ENCODE peak calls at places on chromosomes 3 and 15, in four cellular contexts. E, K, F and Z are unnamed samples.
A peak's percentile ranks its signal among the peaks of the same experiment; 100 is the strongest.

GRCh38 chr3:149581681-149582349 is 76.0 kb downstream of the WWTR1 start:
- DNase-seq in E (peak; percentile 86), F (no peak), K (no peak), Z (peak; percentile 47)

GRCh38 chr3:74599564-74599963 is 14.9 kb downstream of the CNTN3 start:
- DNase-seq in E (no peak), F (no peak), K (no peak), Z (no peak)

GRCh38 chr15:99452728-99453643 is 112.8 kb upstream of the MEF2A start:
- DNase-seq in K (peak; percentile 83), E (no peak), F (peak; percentile 65), Z (peak; percentile 71)

GRCh38 chr15:97652700-97653167 is 307.8 kb upstream of the ARRDC4 start:
- DNase-seq in E (no peak), K (no peak), F (no peak), Z (no peak)

GRCh38 chr3:105233056-105233455 is 133.7 kb upstream of the ALCAM start:
- DNase-seq in F (no peak), K (no peak), E (no peak), Z (no peak)

GRCh38 chr3:149339931-149340309 is 6.5 kb upstream of the TM4SF18 start:
- DNase-seq in F (no peak), K (peak; percentile 74), E (peak; percentile 98), Z (no peak)

GRCh38 chr15:40969363-40969762 is 16.1 kb downstream of the CHAC1 start:
- DNase-seq in F (no peak), E (no peak), K (no peak), Z (no peak)

GRCh38 chr3:46984591-46985459 is 5.4 kb downstream of the NBEAL2 start:
- DNase-seq in E (no peak), F (no peak), K (no peak), Z (no peak)

GRCh38 chr3:119069725-119070124 is 35.1 kb upstream of the IGSF11 start:
- DNase-seq in E (no peak), K (no peak), F (no peak), Z (no peak)

GRCh38 chr15:38905634-38906033 is 341.0 kb upstream of the RASGRP1 start:
- DNase-seq in E (no peak), K (no peak), F (no peak), Z (no peak)

GRCh38 chr3:10291641-10292040 is 1.1 kb downstream of the GHRL start:
- DNase-seq in E (no peak), K (no peak), F (no peak), Z (no peak)

GRCh38 chr3:32175607-32176197 is 62.8 kb upstream of the CMTM8 start:
- DNase-seq in F (no peak), E (peak; percentile 75), K (peak; percentile 49), Z (no peak)

GRCh38 chr3:32313723-32314473 is 75.4 kb downstream of the CMTM8 start:
- DNase-seq in K (no peak), F (no peak), E (no peak), Z (no peak)

GRCh38 chr3:33001889-33002288 is 50.4 kb downstream of the CCR4 start:
- DNase-seq in E (no peak), F (no peak), K (no peak), Z (no peak)

GRCh38 chr3:134009345-134010000 is 20.3 kb downstream of the SLCO2A1 start:
- DNase-seq in E (no peak), F (no peak), K (no peak), Z (no peak)

GRCh38 chr15:71945012-71945411 is 134.7 kb downstream of the NR2E3 start:
- DNase-seq in F (no peak), E (no peak), K (no peak), Z (no peak)

GRCh38 chr3:150069158-150069536 is 98.5 kb upstream of the PFN2 start:
- DNase-seq in K (no peak), F (no peak), E (no peak), Z (no peak)

GRCh38 chr3:17258823-17259436 is 374.2 kb downstream of the PLCL2 start:
- DNase-seq in F (peak; percentile 14), E (peak; percentile 45), K (no peak), Z (no peak)

GRCh38 chr3:127706785-127707351 is 34.1 kb downstream of the ABTB1 start:
- DNase-seq in F (no peak), K (no peak), E (no peak), Z (no peak)

GRCh38 chr3:105274958-105275357 is 91.8 kb upstream of the ALCAM start:
- DNase-seq in E (peak; percentile 79), F (no peak), K (no peak), Z (no peak)

GRCh38 chr3:52841211-52841980 is 6.6 kb upstream of the MUSTN1 start:
- DNase-seq in K (no peak), E (no peak), F (no peak), Z (no peak)

GRCh38 chr15:31435891-31436628 is 109.4 kb downstream of the KLF13 start:
- DNase-seq in E (no peak), F (no peak), K (no peak), Z (no peak)

GRCh38 chr3:159991591-159991990 is 3.0 kb downstream of the IL12A start:
- DNase-seq in K (no peak), F (no peak), E (no peak), Z (no peak)

GRCh38 chr3:184805351-184806038 is 6.5 kb upstream of the VPS8 start:
- DNase-seq in E (no peak), F (no peak), K (no peak), Z (no peak)

GRCh38 chr15:78077053-78077859 is at the start of gene TBC1D2B:
- DNase-seq in K (peak; percentile 70), F (peak; percentile 77), E (peak; percentile 58), Z (peak; percentile 59)

GRCh38 chr3:42529463-42529862 is 27.0 kb downstream of the VIPR1 start:
- DNase-seq in F (no peak), K (no peak), E (no peak), Z (no peak)

GRCh38 chr3:125684199-125684598 is 88.9 kb upstream of the OSBPL11 start:
- DNase-seq in K (peak; percentile 39), F (no peak), E (peak; percentile 3), Z (no peak)

GRCh38 chr15:70049115-70049514 is 48.6 kb downstream of the TLE3 start:
- DNase-seq in F (no peak), K (no peak), E (no peak), Z (no peak)

GRCh38 chr3:136690611-136691010 is 61.6 kb downstream of the STAG1 start:
- DNase-seq in K (no peak), E (no peak), F (no peak), Z (no peak)

GRCh38 chr3:70620367-70620766 is 307.9 kb upstream of the MDFIC2 start:
- DNase-seq in F (no peak), E (no peak), K (no peak), Z (no peak)

GRCh38 chr3:105584351-105584790 is 217.7 kb downstream of the ALCAM start:
- DNase-seq in F (no peak), K (no peak), E (peak; percentile 5), Z (no peak)

GRCh38 chr3:86938706-86939105 is 52.2 kb downstream of the VGLL3 start:
- DNase-seq in E (no peak), F (no peak), K (no peak), Z (no peak)

DNA sequence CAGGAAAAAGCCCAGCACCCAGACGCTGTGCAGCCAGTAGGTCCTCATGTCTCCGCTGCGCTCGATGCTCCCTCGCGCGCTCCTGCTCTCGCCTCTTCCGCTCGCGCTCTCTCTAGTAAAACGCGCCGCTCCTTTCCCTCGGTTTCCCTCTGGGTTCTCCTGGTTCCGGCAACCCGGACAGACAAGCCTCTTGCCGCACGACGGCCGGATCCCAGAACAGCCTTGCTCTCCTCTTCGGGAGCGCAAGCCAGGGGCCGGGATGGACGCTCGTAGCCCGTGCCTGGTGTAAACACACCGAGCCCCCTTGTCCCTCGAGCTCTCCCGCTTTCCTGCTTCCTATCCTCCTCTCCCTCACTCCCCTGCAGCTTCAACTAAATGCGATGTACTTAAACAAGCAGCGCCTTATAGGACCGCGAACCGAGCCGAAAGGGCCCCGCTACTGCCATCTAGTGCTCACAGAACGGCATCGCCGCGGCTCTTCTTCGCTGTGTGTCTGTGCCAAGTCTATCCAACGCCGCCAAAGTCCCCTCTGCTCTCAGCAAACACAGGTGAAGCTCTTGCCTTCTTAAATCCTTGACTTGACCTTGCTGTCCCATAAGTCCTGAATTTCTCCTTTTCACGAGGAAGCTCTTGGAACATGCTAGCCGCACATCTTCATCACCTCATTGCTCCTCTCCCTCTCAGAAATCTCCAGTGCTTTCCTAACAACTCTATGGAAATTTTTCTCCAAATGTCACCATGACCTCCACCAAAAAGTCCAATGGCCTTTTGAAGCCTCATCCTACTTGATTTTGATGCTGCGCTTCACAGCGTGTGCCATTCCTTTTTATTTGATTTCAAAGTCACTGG is 1037.2 kb downstream of the IGSF11 start:
- DNase-seq in F (peak; percentile 69), E (peak; percentile 83), K (peak; percentile 75), Z (peak; percentile 86)
- H3K4me3 ChIP-seq in F (no peak overlapping the region), E (peak overlapping the region; percentile 56), K (peak overlapping the region; percentile 57), Z (peak overlapping the region; percentile 77)

GRCh38 chr3:114079761-114080160 is 23.2 kb downstream of the QTRT2 start:
- DNase-seq in K (no peak), F (no peak), E (no peak), Z (no peak)
- H3K4me3 ChIP-seq in K (no peak overlapping the region), F (no peak overlapping the region), E (no peak overlapping the region), Z (no peak overlapping the region)

GRCh38 chr15:51267714-51268105 is 70.7 kb downstream of the CYP19A1 start:
- DNase-seq in E (no peak), K (no peak), F (no peak), Z (no peak)

GRCh38 chr15:51265037-51265555 is 73.3 kb downstream of the CYP19A1 start:
- DNase-seq in E (no peak), F (no peak), K (no peak), Z (no peak)

GRCh38 chr15:51263726-51264125 is 74.7 kb downstream of the CYP19A1 start:
- DNase-seq in E (no peak), F (no peak), K (no peak), Z (no peak)

GRCh38 chr15:51267047-51267713 is 71.2 kb downstream of the CYP19A1 start:
- DNase-seq in K (no peak), E (no peak), F (no peak), Z (no peak)

DNA sequence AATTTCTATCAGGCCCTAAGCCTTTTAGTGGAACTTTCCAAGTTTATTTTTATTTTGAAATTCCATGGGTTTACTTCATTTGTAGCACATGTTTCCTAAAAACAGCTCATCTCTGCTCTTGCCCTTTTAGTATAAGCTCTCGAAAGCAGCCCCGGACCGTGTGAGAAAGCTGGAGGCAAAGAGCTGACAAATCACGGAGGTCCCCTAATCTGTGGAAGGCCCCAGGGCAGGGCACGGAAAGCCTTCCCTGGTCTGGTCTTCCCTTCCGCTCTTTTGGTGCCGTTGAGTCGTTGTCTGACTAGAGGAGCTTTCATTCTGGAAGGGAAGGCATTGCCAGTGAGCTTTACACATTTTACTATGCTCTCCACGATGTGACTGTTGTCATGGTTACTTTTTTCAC is 71.8 kb downstream of the CYP19A1 start:
- DNase-seq in K (no peak), F (no peak), E (no peak), Z (no peak)
- H3K4me3 ChIP-seq in K (peak overlapping the region; percentile 61), F (no peak overlapping the region), E (no peak overlapping the region), Z (peak overlapping the region; percentile 69)

DNA sequence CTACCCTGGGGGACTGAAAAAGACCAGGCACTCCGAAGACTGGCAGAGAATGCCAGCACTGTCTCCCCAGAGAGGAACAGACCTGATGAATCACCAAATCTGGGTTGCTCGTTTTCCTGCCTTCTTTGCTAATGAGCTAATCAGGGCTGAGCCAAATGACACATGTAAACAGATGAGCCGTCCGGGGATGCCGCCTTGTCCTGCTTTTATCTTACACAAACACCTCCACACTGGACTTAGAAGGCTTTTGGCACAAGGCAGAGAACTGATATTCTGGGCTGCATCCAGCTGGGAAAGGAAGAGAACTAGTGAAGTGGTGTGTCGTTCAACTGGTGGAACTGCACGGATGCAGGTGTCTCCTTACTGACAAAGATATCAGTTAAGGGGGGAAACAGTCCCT is 88.1 kb downstream of the MECOM start:
- DNase-seq in F (no peak), E (no peak), K (peak; percentile 26), Z (no peak)
- H3K4me3 ChIP-seq in F (no peak overlapping the region), E (no peak overlapping the region), K (no peak overlapping the region), Z (no peak overlapping the region)

GRCh38 chr15:58773024-58773423 is 1.9 kb downstream of the MINDY2 start:
- DNase-seq in K (no peak), F (no peak), E (no peak), Z (no peak)
- H3K4me3 ChIP-seq in K (peak overlapping the region; percentile 88), F (peak overlapping the region; percentile 93), E (peak overlapping the region; percentile 80), Z (peak overlapping the region; percentile 95)